ENCODE peak calls at places on chromosomes 11 and 22, in eight cellular contexts. N is pancreas, F is keratinocyte, H is H1, E is fibroblast of mammary gland, M is Panc1, W is HFF-Myc, K is A549. Z is an unnamed sample.

GRCh38 chr11:72781063-72781312 is 12.9 kb downstream of the STARD10 start:
- DNase-seq in N (peak), F (no peak), H (no peak), E (no peak), M (no peak), W (no peak), K (no peak), Z (no peak)

GRCh38 chr11:73227571-73228211 is 9.6 kb downstream of the P2RY2 start:
- DNase-seq in N (peak), F (no peak), H (no peak), E (no peak), M (no peak), W (no peak), K (no peak), Z (peak)

GRCh38 chr11:63573881-63574855 is 11.0 kb upstream of the PLAAT2 start:
- DNase-seq in N (peak), F (no peak), H (no peak), E (peak), M (no peak), W (no peak), K (no peak), Z (no peak)

GRCh38 chr11:58788355-58789023 is 56.0 kb downstream of the GLYATL2 start:
- DNase-seq in N (no peak), F (peak), H (no peak), E (peak), M (peak), W (peak), K (peak), Z (peak)

GRCh38 chr22:45997077-45997774 is 20.3 kb upstream of the WNT7B start:
- DNase-seq in N (peak), F (no peak), H (no peak), E (peak), M (no peak), W (peak), K (no peak), Z (peak)

GRCh38 chr22:23716811-23717801 is 26.3 kb downstream of the RGL4 start:
- DNase-seq in N (peak), F (peak), H (peak), E (peak), M (peak), W (peak), K (peak), Z (peak)

GRCh38 chr11:7664867-7665266 is 8.4 kb downstream of the CYB5R2 start:
- DNase-seq in N (peak), F (no peak), H (no peak), E (no peak), M (no peak), W (no peak), K (no peak), Z (no peak)

GRCh38 chr11:127013550-127013949 is 13.0 kb upstream of the KIRREL3 start:
- DNase-seq in N (no peak), F (no peak), H (no peak), E (no peak), M (no peak), W (no peak), K (no peak), Z (no peak)

GRCh38 chr11:92717240-92717639 is 252.2 kb upstream of the MTNR1B start:
- DNase-seq in N (no peak), F (no peak), H (no peak), E (no peak), M (no peak), W (no peak), K (no peak), Z (no peak)

GRCh38 chr11:117657801-117658200 is 139.2 kb downstream of the DSCAML1 start:
- DNase-seq in N (no peak), F (no peak), H (no peak), E (no peak), M (no peak), W (no peak), K (no peak), Z (no peak)

GRCh38 chr22:19703869-19704268 is 10.4 kb upstream of the SEPTIN5 start:
- DNase-seq in N (no peak), F (no peak), H (no peak), E (no peak), M (no peak), W (no peak), K (no peak), Z (no peak)

GRCh38 chr11:125591659-125592304 is 870 bp upstream of the STT3A start:
- DNase-seq in N (peak), F (no peak), H (no peak), E (peak), M (peak), W (no peak), K (peak), Z (peak)

DNA sequence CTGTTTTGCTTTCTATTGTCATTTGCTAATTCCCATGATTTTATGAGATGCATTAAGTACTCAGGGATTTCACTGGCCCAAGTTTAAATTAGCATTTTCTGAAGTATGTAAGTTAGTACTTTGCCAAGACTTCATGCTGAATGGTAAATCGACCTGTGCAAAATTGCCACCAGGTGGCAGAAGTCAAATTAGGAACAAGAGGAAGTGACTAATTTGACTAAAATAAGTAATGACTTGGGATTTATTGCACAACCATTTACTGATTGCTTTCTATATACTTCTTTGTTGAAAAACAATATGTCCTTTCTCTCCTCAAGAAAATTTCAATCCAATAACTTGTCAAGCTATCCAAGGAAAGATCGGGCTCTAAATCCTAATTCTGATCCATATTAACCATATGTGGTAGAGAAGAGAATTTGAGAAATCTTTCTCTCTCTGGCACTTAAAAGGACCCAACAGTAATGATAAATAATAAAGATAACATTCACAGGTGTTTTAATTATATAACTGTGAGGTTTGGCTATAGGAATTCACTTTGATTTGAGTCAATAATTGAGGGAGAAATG is 253.7 kb upstream of the CHORDC1 start:
- DNase-seq in N (no peak), F (peak), H (peak), E (peak), M (no peak), W (no peak), K (no peak), Z (peak)
- TF ChIP-seq CTCF in N (peak), F (peak), H (peak), E (peak), M (peak), W (no peak), K (peak), Z (peak)

GRCh38 chr11:66183581-66184048 is 84.8 kb upstream of the RAB1B start:
- DNase-seq in N (no peak), F (no peak), H (no peak), E (peak), M (no peak), W (no peak), K (no peak), Z (no peak)

GRCh38 chr11:66181632-66182345 is 86.7 kb upstream of the RAB1B start:
- DNase-seq in N (no peak), F (no peak), H (no peak), E (no peak), M (no peak), W (no peak), K (no peak), Z (no peak)

GRCh38 chr11:66187453-66187852 is 81.0 kb upstream of the RAB1B start:
- DNase-seq in N (no peak), F (no peak), H (no peak), E (no peak), M (no peak), W (no peak), K (no peak), Z (no peak)

GRCh38 chr11:66186470-66186869 is 82.0 kb upstream of the RAB1B start:
- DNase-seq in N (no peak), F (no peak), H (no peak), E (no peak), M (no peak), W (no peak), K (no peak), Z (no peak)

DNA sequence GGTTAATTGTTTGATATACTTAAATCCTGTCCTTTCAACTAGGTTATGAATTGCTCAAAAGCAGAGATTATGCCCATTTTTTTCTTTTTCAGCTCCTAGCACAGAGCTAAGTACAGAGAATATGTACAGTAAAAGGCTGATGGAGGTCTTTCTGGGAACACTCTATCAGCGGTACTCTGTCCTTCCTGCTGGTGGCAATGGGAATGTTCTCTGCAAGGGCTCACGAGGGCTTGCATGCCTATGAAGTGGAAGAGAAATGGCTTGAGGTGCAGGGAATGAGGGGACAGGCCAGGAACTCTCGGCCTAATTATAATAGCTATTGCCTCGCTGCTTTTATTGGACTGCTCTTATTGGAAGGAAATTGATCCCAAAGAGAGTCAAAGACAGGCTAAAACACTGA is 83.7 kb upstream of the RAB1B start:
- DNase-seq in N (no peak), F (no peak), H (no peak), E (no peak), M (no peak), W (no peak), K (no peak), Z (no peak)
- TF ChIP-seq CTCF in N (no peak), F (no peak), H (no peak), E (no peak), M (no peak), W (no peak), K (no peak), Z (no peak)

DNA sequence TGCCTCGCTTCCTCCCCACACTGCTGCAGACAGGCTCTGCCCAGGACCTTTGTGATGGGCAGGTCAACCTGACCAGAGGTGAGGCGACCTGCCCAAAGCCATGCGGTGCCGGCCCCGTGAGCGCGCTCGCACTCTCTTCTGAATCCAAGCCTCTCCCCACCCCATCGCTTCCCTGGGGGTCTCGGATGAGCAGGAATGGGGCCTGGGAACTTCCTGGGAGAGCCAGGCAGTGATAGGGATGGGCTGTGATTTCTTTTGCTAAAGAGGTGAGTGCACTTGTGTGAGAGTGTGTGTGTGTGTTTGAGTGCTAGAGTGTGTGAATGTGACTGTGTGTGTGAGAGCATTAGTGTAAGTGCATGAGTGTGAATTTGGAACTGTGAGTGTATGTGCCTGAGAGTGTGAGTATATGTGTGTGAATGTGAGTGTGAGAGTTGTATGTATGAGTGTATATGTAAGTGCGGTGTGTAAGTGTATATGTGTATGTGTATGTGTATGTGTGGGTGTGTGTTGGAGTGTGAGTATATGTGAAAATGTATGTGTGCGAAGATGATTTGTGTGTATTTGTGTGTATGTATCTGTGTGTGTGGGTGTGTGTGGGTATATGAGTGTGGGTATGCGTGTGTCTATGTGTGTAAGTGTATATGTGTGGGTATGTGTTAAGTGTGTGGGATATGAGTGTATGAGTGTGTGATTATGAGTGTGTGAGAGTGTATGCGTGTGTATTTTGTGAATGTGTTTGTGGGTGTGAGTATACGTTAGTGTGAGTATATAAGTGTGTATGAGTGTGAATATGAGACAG is 11.7 kb upstream of the LRRC10B start:
- DNase-seq in N (no peak), F (no peak), H (no peak), E (no peak), M (no peak), W (no peak), K (no peak), Z (no peak)
- TF ChIP-seq CTCF in N (no peak), F (no peak), H (no peak), E (no peak), M (no peak), W (no peak), K (no peak), Z (no peak)

GRCh38 chr11:2293396-2294339 is 8.1 kb downstream of the C11orf21 start:
- DNase-seq in N (no peak), F (no peak), H (no peak), E (no peak), M (no peak), W (no peak), K (no peak), Z (peak)
- TF ChIP-seq CTCF in N (no peak), F (no peak), H (peak), E (no peak), M (no peak), W (no peak), K (no peak), Z (no peak)

DNA sequence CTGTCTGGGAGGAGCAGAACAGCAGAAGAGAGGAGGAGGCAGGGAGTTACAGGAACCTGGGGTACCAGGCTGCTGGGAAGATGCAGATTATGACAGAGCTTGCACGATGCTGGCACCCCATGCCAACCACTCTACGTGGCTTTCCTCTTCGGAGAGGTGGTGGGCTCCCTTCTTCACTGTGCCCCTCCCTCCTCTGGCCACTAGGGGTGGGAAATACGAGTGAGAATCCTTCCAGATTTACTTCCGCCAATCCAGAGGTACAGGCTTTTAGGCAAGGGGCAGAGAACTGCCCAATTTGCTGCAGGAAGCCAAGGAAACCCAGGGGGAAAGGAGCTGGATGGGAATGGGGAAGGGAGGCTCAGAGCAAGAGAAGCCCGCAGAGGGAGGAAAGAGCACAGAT is 12.3 kb downstream of the HYOU1 start:
- DNase-seq in N (no peak), F (no peak), H (no peak), E (no peak), M (no peak), W (no peak), K (no peak), Z (no peak)
- TF ChIP-seq CTCF in N (no peak), F (no peak), H (peak), E (no peak), M (no peak), W (peak), K (no peak), Z (peak)

GRCh38 chr11:75592699-75593098 is 30.6 kb downstream of the SERPINH1 start:
- DNase-seq in N (no peak), F (no peak), H (no peak), E (no peak), M (no peak), W (no peak), K (no peak), Z (no peak)
- TF ChIP-seq CTCF in N (no peak), F (no peak), H (no peak), E (no peak), M (no peak), W (no peak), K (no peak), Z (no peak)

GRCh38 chr11:114746013-114746412 is 67.7 kb downstream of the NXPE2 start:
- DNase-seq in N (no peak), F (no peak), H (no peak), E (no peak), M (no peak), W (no peak), K (no peak), Z (no peak)

DNA sequence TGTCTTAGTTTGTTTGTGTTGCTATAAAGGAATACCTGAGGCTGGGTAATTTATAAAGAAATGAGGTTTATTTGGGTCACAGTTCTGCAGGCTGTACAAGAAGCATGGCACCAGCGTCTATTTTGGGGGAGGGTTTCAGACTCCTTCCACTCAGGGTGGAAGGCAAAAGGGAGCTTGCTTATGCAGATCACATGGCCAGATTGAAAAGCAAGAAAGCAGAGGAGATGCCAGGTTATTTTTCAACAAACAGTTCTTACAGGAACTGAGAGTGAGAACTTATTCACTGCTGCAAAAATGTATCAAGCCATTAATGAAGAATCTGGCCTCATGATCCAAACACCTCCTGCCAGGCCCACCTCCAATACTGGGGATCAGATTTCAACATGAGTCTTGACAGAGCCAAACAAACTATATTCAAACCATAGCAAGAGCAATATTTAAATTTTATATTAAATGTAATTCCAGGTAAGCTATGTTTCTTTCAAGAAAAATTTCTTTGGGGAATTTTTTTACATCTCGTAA is 66.9 kb downstream of the NXPE2 start:
- DNase-seq in N (no peak), F (no peak), H (no peak), E (no peak), M (no peak), W (no peak), K (no peak), Z (no peak)
- TF ChIP-seq CTCF in N (no peak), F (no peak), H (no peak), E (no peak), M (no peak), W (no peak), K (no peak), Z (no peak)

Z was measured in nephron progenitor cell.